ENCODE peak calls at places on chromosomes 7 and 10, in four cellular contexts. One of them, this sample, is unnamed. For H3K36me3, H3K27me3 and H3K9me3, the result is how much of the 10 kb centered on the place peaks cover.

GRCh38 chr7:120442838-120443237 is 169.9 kb downstream of the KCND2 start:
- DNase-seq in tibial artery: no peak
- DNase-seq in lung: no peak
- DNase-seq in small intestine: no peak
- DNase-seq in this sample: no peak

GRCh38 chr7:133529861-133530260 is 277.0 kb downstream of the EXOC4 start:
- DNase-seq in tibial artery: no peak
- DNase-seq in lung: no peak
- DNase-seq in small intestine: peak
- DNase-seq in this sample: no peak

GRCh38 chr10:15789793-15790525 is 70.2 kb upstream of the ITGA8 start:
- DNase-seq in tibial artery: no peak
- DNase-seq in lung: no peak
- DNase-seq in small intestine: no peak
- DNase-seq in this sample: no peak

GRCh38 chr7:86961686-86962085 is 97.8 kb downstream of the ELAPOR2 start:
- DNase-seq in tibial artery: no peak
- DNase-seq in lung: no peak
- DNase-seq in small intestine: no peak
- DNase-seq in this sample: no peak

GRCh38 chr10:59176241-59177030 is at the start of gene PHYHIPL:
- DNase-seq in tibial artery: no peak
- DNase-seq in lung: no peak
- DNase-seq in small intestine: peak
- DNase-seq in this sample: no peak

GRCh38 chr10:3805791-3806381 is 20.9 kb upstream of the KLF6 start:
- DNase-seq in tibial artery: no peak
- DNase-seq in lung: no peak
- DNase-seq in small intestine: peak
- DNase-seq in this sample: peak

GRCh38 chr7:157441023-157441399 is 104.2 kb downstream of the DNAJB6 start:
- DNase-seq in tibial artery: peak
- DNase-seq in lung: no peak
- DNase-seq in small intestine: no peak
- DNase-seq in this sample: no peak

GRCh38 chr7:12517451-12517850 is 53.1 kb upstream of the SCIN start:
- DNase-seq in tibial artery: no peak
- DNase-seq in lung: no peak
- DNase-seq in small intestine: no peak
- DNase-seq in this sample: no peak

GRCh38 chr7:119482209-119482608 is 790.8 kb upstream of the KCND2 start:
- DNase-seq in tibial artery: no peak
- DNase-seq in lung: no peak
- DNase-seq in small intestine: no peak
- DNase-seq in this sample: no peak

GRCh38 chr10:16986406-16987128 is 143.0 kb downstream of the CUBN start:
- DNase-seq in tibial artery: no peak
- DNase-seq in lung: no peak
- DNase-seq in small intestine: no peak
- DNase-seq in this sample: no peak

GRCh38 chr7:2405601-2406345 is 2.4 kb downstream of the CHST12 start:
- DNase-seq in tibial artery: no peak
- DNase-seq in lung: no peak
- DNase-seq in small intestine: peak
- DNase-seq in this sample: no peak

GRCh38 chr7:7005303-7005702 is 177.0 kb upstream of the C1GALT1 start:
- DNase-seq in tibial artery: no peak
- DNase-seq in lung: no peak
- DNase-seq in small intestine: no peak
- DNase-seq in this sample: no peak

GRCh38 chr7:2445898-2446555 is 30.2 kb downstream of the GRIFIN start:
- DNase-seq in tibial artery: peak
- DNase-seq in lung: no peak
- DNase-seq in small intestine: no peak
- DNase-seq in this sample: no peak

GRCh38 chr7:149414171-149414570 is 46.7 kb downstream of the ZNF777 start:
- DNase-seq in tibial artery: no peak
- DNase-seq in lung: no peak
- DNase-seq in small intestine: no peak
- DNase-seq in this sample: no peak

GRCh38 chr10:60246382-60246781 is 143.3 kb downstream of the ANK3 start:
- DNase-seq in tibial artery: no peak
- DNase-seq in lung: no peak
- DNase-seq in small intestine: no peak
- DNase-seq in this sample: no peak

GRCh38 chr10:7856685-7857084 is 38.4 kb downstream of the TAF3 start:
- DNase-seq in tibial artery: no peak
- DNase-seq in lung: no peak
- DNase-seq in small intestine: no peak
- DNase-seq in this sample: no peak

GRCh38 chr10:97771055-97771811 is 566 bp downstream of the SFRP5 start:
- DNase-seq in tibial artery: no peak
- DNase-seq in lung: no peak
- DNase-seq in small intestine: peak
- DNase-seq in this sample: no peak

DNA sequence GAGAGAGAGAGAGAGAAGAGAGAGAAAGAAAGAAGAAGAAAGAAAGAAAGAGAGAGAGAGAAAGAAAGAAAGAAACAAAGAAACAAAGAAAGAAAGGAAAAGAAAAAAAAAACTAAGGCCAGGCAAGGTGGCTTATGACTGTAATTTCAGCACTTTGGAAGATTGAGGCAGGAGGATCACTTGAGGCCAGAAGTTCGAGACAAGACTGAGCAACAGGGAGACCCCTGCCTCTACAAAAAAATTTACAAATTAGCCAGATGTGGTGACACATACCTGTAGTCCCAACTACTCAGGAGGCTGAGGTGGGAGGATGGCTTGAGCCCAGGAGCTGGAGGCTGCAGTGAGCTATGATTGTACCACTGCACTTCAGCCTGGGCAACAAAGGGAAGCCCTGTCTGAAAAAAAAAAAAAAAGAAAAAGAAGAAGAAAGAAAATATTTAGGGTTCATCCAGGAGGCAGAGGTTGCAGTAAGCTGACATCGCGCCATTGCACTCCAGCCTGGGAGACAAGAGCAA is 2.8 kb downstream of the SERPINE1 start:
- DNase-seq in tibial artery: no peak
- DNase-seq in lung: no peak
- DNase-seq in small intestine: no peak
- DNase-seq in this sample: no peak
- H3K36me3 ChIP-seq in tibial artery: under half
- H3K36me3 ChIP-seq in lung: under half
- H3K36me3 ChIP-seq in small intestine: under half
- H3K36me3 ChIP-seq in this sample: under half

DNA sequence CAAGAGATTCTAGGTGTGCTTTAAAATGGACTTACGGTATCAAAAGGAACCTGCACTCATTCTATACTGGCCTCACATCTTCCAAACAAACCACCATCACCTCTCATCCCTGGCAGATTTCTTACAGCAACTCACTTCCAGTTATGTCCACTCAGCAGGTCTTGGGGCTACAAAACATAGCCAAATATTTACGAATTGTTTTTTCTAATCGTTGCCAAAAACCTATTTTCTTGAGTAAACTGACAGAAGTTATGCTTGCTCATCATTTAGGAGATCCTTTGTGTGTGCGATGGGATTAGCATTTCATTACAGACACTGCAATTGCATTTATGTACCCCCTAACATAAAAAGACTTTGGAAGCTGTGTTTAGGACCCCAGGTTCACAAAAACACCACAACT is 2.7 kb downstream of the KCNMA1 start:
- DNase-seq in tibial artery: no peak
- DNase-seq in lung: no peak
- DNase-seq in small intestine: no peak
- DNase-seq in this sample: no peak
- H3K27me3 ChIP-seq in tibial artery: under half
- H3K27me3 ChIP-seq in lung: under half
- H3K27me3 ChIP-seq in small intestine: under half
- H3K27me3 ChIP-seq in this sample: under half

DNA sequence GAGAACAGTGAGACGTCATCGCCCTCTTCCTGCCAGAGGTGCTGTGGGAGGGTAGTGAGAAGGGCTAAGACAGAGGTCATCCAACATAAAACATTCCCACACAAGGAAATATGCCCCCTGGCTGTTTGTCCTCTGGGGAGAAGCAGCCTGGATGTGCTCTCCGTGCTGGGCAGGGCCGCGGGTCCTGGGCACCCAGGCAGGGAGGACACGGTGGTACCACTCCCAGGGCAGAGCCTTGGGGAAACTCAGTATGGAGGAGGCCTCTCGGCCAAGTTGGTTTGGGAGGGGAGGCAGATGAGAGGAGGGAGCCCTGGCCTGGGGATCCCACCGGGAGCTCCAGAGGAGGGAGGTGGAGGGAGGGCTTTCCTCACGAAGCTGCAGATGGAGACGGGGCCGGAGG is 129.4 kb downstream of the GLRX3 start:
- DNase-seq in tibial artery: no peak
- DNase-seq in lung: no peak
- DNase-seq in small intestine: no peak
- DNase-seq in this sample: no peak
- H3K9me3 ChIP-seq in tibial artery: under half
- H3K9me3 ChIP-seq in lung: under half
- H3K9me3 ChIP-seq in small intestine: under half
- H3K9me3 ChIP-seq in this sample: under half

GRCh38 chr7:80749270-80749669 is 110.8 kb downstream of the CD36 start:
- DNase-seq in tibial artery: no peak
- DNase-seq in lung: no peak
- DNase-seq in small intestine: peak
- DNase-seq in this sample: no peak

GRCh38 chr7:80748302-80749042 is 110.0 kb downstream of the CD36 start:
- DNase-seq in tibial artery: no peak
- DNase-seq in lung: no peak
- DNase-seq in small intestine: peak
- DNase-seq in this sample: no peak

GRCh38 chr7:80752954-80753353 is 114.5 kb downstream of the CD36 start:
- DNase-seq in tibial artery: no peak
- DNase-seq in lung: no peak
- DNase-seq in small intestine: no peak
- DNase-seq in this sample: no peak
- H3K36me3 ChIP-seq in tibial artery: under half
- H3K36me3 ChIP-seq in lung: under half
- H3K36me3 ChIP-seq in small intestine: under half
- H3K36me3 ChIP-seq in this sample: under half

DNA sequence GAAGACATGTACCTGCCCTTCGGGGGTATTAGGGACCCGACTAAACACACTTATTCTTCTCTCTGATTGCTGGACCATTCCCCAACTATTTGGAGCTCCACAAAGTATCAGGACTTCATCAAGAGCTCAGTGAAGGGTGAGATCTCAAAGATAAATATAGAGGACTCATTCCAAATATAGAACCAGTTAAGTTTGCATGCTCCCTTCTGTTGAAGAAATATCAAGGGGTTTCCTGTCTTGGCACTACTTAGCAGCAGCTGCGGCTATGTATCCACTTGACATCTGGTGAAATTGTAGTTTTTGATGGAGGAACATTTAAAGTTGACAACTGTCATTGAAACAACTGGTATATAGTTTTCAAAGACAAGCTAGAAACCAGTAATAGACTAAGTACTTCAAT is 1.1 kb upstream of the SPAG6 start:
- DNase-seq in tibial artery: no peak
- DNase-seq in lung: no peak
- DNase-seq in small intestine: no peak
- DNase-seq in this sample: no peak
- H3K27me3 ChIP-seq in tibial artery: under half
- H3K27me3 ChIP-seq in lung: under half
- H3K27me3 ChIP-seq in small intestine: under half
- H3K27me3 ChIP-seq in this sample: under half

This sample was measured in right atrium auricular region.